ENCODE peak calls at places on chromosomes 6 and 20, in nine cellular contexts. S is thoracic aorta, G is PC-9, U is heart left ventricle, O is A549, A is mucosa of descending colon, H is H9, X is HCT116, I is Panc1. W is an unnamed sample.

GRCh38 chr20:49865559-49865958 is 49.8 kb downstream of the SPATA2 start:
- DNase-seq in S (no peak), G (no peak), U (no peak), O (no peak), A (no peak), H (no peak), X (no peak), I (no peak), W (no peak)

GRCh38 chr6:47633141-47633540 is 65.2 kb upstream of the ADGRF4 start:
- DNase-seq in S (no peak), G (no peak), U (no peak), O (peak; percentile 21), A (no peak), H (no peak), X (no peak), I (no peak), W (peak; percentile 53)

GRCh38 chr6:170172825-170173231 is 118.0 kb downstream of the DLL1 start:
- DNase-seq in S (no peak), G (no peak), U (no peak), O (no peak), A (no peak), H (no peak), X (no peak), I (no peak), W (no peak)

GRCh38 chr6:79796197-79796596 is 151.2 kb downstream of the ELOVL4 start:
- DNase-seq in S (no peak), G (no peak), U (no peak), O (no peak), A (no peak), H (no peak), X (no peak), I (no peak), W (no peak)

GRCh38 chr6:21914121-21914973 is 320.8 kb downstream of the SOX4 start:
- DNase-seq in S (peak; percentile 75), G (no peak), U (peak; percentile 78), O (no peak), A (peak; percentile 53), H (no peak), X (no peak), I (no peak), W (peak; percentile 34)

GRCh38 chr6:109002882-109003281 is 91.8 kb downstream of the SESN1 start:
- DNase-seq in S (no peak), G (no peak), U (no peak), O (no peak), A (no peak), H (no peak), X (no peak), I (no peak), W (no peak)

GRCh38 chr6:3188262-3188661 is 30.9 kb upstream of the TUBB2A start:
- DNase-seq in S (no peak), G (no peak), U (no peak), O (no peak), A (no peak), H (no peak), X (no peak), I (no peak), W (no peak)

GRCh38 chr6:37323568-37323967 is 30.2 kb upstream of the RNF8 start:
- DNase-seq in S (no peak), G (no peak), U (no peak), O (no peak), A (no peak), H (no peak), X (no peak), I (no peak), W (peak; percentile 41)

GRCh38 chr20:51529027-51529749 is 13.3 kb downstream of the NFATC2 start:
- DNase-seq in S (no peak), G (no peak), U (no peak), O (no peak), A (no peak), H (no peak), X (no peak), I (no peak), W (no peak)

GRCh38 chr6:170291271-170292110 is 613 bp upstream of the DLL1 start:
- DNase-seq in S (no peak), G (no peak), U (peak; percentile 83), O (no peak), A (peak; percentile 77), H (peak; percentile 92), X (no peak), I (no peak), W (peak; percentile 62)

GRCh38 chr20:1631309-1632227 is 11.8 kb upstream of the SIRPB1 start:
- DNase-seq in S (no peak), G (peak; percentile 84), U (no peak), O (no peak), A (no peak), H (peak; percentile 48), X (no peak), I (no peak), W (no peak)

GRCh38 chr6:109306733-109307132 is 75.5 kb downstream of the CD164 start:
- DNase-seq in S (no peak), G (no peak), U (no peak), O (no peak), A (no peak), H (no peak), X (no peak), I (no peak), W (no peak)

GRCh38 chr6:37868447-37868825 is 48.9 kb downstream of the ZFAND3 start:
- DNase-seq in S (no peak), G (peak; percentile 76), U (no peak), O (no peak), A (no peak), H (no peak), X (no peak), I (no peak), W (peak; percentile 19)

GRCh38 chr20:650281-650680 is 2.7 kb downstream of the SRXN1 start:
- DNase-seq in S (no peak), G (no peak), U (no peak), O (no peak), A (no peak), H (no peak), X (no peak), I (no peak), W (no peak)

GRCh38 chr20:43096471-43096870 is 93.2 kb downstream of the PTPRT start:
- DNase-seq in S (no peak), G (peak; percentile 30), U (no peak), O (no peak), A (no peak), H (peak; percentile 25), X (no peak), I (no peak), W (no peak)

GRCh38 chr6:147301070-147301469 is 96.9 kb downstream of the STXBP5 start:
- DNase-seq in S (no peak), G (no peak), U (no peak), O (no peak), A (no peak), H (no peak), X (no peak), I (no peak), W (no peak)

GRCh38 chr6:147297124-147297523 is 92.9 kb downstream of the STXBP5 start:
- DNase-seq in S (no peak), G (no peak), U (no peak), O (no peak), A (no peak), H (no peak), X (no peak), I (no peak), W (no peak)

GRCh38 chr6:147298461-147298860 is 94.2 kb downstream of the STXBP5 start:
- DNase-seq in S (no peak), G (no peak), U (no peak), O (peak; percentile 6), A (no peak), H (no peak), X (no peak), I (no peak), W (no peak)

GRCh38 chr6:147297663-147298313 is 93.6 kb downstream of the STXBP5 start:
- DNase-seq in S (no peak), G (no peak), U (no peak), O (no peak), A (no peak), H (no peak), X (no peak), I (no peak), W (no peak)

GRCh38 chr6:147299035-147299434 is 94.8 kb downstream of the STXBP5 start:
- DNase-seq in S (no peak), G (no peak), U (no peak), O (no peak), A (no peak), H (no peak), X (no peak), I (no peak), W (no peak)
- H3K9me3 ChIP-seq in S (no peaks in the 10 kb centered on the region), G (peaks cover 7% of the 10 kb centered on the region), U (no peaks in the 10 kb centered on the region), O (peaks cover 31% of the 10 kb centered on the region), A (peaks cover 17% of the 10 kb centered on the region), H (peaks cover 2% of the 10 kb centered on the region), X (no peaks in the 10 kb centered on the region), I (peaks cover 31% of the 10 kb centered on the region), W (peaks cover 12% of the 10 kb centered on the region)

GRCh38 chr6:68967549-68968300 is 332.6 kb downstream of the ADGRB3 start:
- DNase-seq in S (peak; percentile 4), G (no peak), U (peak; percentile 63), O (peak; percentile 34), A (peak; percentile 46), H (peak; percentile 61), X (peak; percentile 7), I (peak; percentile 52), W (peak; percentile 84)

DNA sequence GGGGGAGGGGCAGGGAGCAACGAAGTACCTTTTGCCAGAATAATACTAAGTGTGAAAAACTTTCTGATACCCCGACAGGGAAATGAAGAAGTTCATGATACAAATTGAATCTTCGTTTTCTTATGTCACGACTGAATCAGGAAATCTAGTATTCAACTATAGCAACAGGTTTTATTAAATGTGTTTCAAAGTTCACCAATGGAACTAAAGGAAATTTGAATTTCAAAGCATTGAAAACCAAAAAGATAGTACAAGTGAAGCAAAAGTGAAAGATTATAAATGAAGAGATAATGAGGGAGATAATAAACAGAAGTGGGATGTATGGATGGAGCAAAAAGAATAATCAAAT is 333.2 kb downstream of the ADGRB3 start:
- DNase-seq in S (no peak), G (no peak), U (no peak), O (no peak), A (no peak), H (no peak), X (no peak), I (no peak), W (no peak)
- TF ChIP-seq CTCF in S (no peak), G (no peak), U (no peak), O (no peak), A (no peak), H (no peak), X (no peak), I (peak; percentile 64), W (no peak)

GRCh38 chr6:91716361-91716760 is 1129.5 kb upstream of the MAP3K7 start:
- DNase-seq in S (no peak), G (no peak), U (no peak), O (no peak), A (no peak), H (no peak), X (no peak), I (no peak), W (no peak)
- H3K9me3 ChIP-seq in S (no peaks in the 10 kb centered on the region), G (no peaks in the 10 kb centered on the region), U (no peaks in the 10 kb centered on the region), O (no peaks in the 10 kb centered on the region), A (no peaks in the 10 kb centered on the region), H (no peaks in the 10 kb centered on the region), X (peaks cover 5% of the 10 kb centered on the region), I (no peaks in the 10 kb centered on the region), W (no peaks in the 10 kb centered on the region)

DNA sequence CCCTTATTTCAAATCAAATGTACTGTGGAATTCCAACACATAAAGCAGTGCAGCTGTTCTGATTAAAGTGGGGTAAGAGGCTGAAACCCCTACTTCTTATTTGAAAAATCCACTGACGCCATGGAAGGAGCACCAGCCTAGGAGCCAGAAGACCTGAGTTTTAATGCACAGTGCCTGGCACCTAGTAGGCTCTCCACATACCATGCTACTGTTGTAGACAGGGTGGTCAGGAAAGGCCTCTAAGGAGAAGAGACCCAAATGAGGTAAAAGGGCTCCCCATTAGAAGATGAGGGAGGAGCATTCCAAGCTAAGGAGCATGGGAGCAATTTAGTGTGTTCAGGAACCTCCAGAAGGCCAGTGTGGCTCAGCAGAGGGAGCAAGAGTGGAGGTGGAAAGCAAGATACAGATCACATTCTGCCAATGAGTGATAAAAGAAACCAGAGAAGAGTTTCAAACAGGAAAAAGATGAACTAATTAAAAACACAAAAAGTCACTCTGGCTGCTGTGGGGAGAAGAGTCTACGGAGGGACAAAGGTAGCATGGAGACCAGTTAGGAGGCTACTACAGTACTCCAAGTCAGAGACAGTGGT is 11.8 kb upstream of the ZNF76 start:
- DNase-seq in S (no peak), G (no peak), U (no peak), O (no peak), A (no peak), H (no peak), X (no peak), I (no peak), W (no peak)
- TF ChIP-seq CTCF in S (no peak), G (no peak), U (no peak), O (no peak), A (no peak), H (no peak), X (no peak), I (no peak), W (no peak)

W was measured in A673.